ENCODE peak calls at places on chromosomes 12 and 14, in ten cellular contexts. T is testis, Q is Panc1, E is endothelial cell, U is MCF 10A, H is left lung, Z is lung, X is A549, Y is AG10803, A is breast epithelium. P is an unnamed sample.

GRCh38 chr12:32765906-32766305 is 10.2 kb upstream of the YARS2 start:
- DNase-seq in A (no peak), U (peak), X (no peak), Q (no peak), E (no peak), Z (no peak), T (no peak), H (no peak), Y (no peak), P (no peak)

GRCh38 chr12:51488281-51488680 is 63.6 kb downstream of the SLC4A8 start:
- DNase-seq in A (no peak), Z (no peak), E (no peak), X (no peak), H (no peak), U (no peak), Y (no peak), T (no peak), Q (no peak), P (no peak)

GRCh38 chr14:28704153-28704552 is 62.4 kb upstream of the FOXG1 start:
- DNase-seq in H (no peak), T (no peak), Q (no peak), Z (no peak), E (no peak), X (no peak), U (peak), Y (no peak), A (no peak), P (no peak)

GRCh38 chr14:83923836-83924235 is 1606.1 kb upstream of the FLRT2 start:
- DNase-seq in Z (no peak), T (no peak), Q (no peak), X (no peak), E (no peak), H (no peak), A (no peak), Y (no peak), U (no peak), P (no peak)

GRCh38 chr14:60590907-60591510 is 58.3 kb downstream of the SIX1 start:
- DNase-seq in T (no peak), E (no peak), X (no peak), H (no peak), Y (peak), U (no peak), Z (no peak), A (no peak), Q (no peak), P (no peak)

GRCh38 chr14:81382517-81383225 is 17.5 kb downstream of the STON2 start:
- DNase-seq in Q (no peak), Y (no peak), Z (no peak), T (no peak), H (no peak), U (no peak), E (no peak), X (no peak), A (no peak), P (no peak)

GRCh38 chr14:99773496-99774203 is 19.6 kb upstream of the EML1 start:
- DNase-seq in X (no peak), Z (no peak), H (no peak), Y (no peak), U (no peak), Q (no peak), T (no peak), A (no peak), E (no peak), P (no peak)

GRCh38 chr12:71589478-71589881 is 74.2 kb downstream of the ZFC3H1 start:
- DNase-seq in A (no peak), U (no peak), Q (no peak), H (no peak), X (no peak), Y (no peak), T (no peak), Z (no peak), E (no peak), P (no peak)

GRCh38 chr14:69204753-69205152 is 13.5 kb downstream of the EXD2 start:
- DNase-seq in A (no peak), H (no peak), U (no peak), E (no peak), Q (no peak), Z (no peak), Y (no peak), T (no peak), X (peak), P (no peak)

GRCh38 chr12:76275511-76276093 is 72.6 kb downstream of the BBS10 start:
- DNase-seq in T (no peak), X (no peak), U (no peak), H (no peak), Z (no peak), E (no peak), Y (no peak), Q (no peak), A (no peak), P (no peak)

GRCh38 chr12:10553148-10553547 is 47.5 kb downstream of the EIF2S3B start:
- DNase-seq in A (no peak), X (no peak), T (no peak), H (no peak), Y (no peak), Z (no peak), Q (no peak), E (no peak), U (no peak), P (no peak)

GRCh38 chr14:105317546-105317945 is 3.0 kb downstream of the PACS2 start:
- DNase-seq in H (peak), U (no peak), A (no peak), Z (no peak), Y (peak), E (no peak), X (no peak), T (no peak), Q (no peak), P (no peak)

DNA sequence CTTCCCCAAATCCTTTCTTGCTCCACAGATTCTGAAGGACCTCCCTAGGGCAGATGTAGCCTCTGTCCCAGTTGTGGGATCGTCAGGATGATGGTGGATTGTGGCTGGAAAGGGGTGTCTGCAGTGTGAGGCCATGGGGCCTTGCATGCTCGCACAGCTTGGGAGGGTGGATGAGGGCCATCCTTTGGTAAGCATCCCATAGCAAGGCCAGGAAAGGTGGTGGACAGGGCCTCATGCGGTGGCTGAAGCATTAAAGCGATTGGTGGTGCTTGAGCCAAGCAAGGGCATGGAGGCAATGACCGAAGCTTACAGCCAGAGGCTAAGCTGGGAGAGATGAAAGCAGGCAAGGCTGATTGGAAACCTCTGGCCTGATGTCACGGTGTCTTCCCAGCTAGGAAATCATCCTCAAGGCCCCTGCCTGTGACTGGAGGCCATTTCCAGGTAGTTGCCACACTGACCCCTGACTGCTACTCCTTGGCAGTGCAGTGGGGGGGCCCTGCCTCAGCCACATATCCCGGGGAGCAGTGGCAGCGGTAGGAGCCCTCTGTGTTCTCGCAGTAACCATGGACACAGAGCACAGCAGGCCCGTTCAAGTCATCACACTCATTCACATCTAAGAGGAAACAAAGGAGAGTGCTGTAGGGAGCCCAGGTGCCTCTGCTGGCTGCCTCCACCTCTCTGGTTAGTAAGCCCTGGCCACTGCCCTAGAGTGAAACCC is 7.0 kb downstream of the ISCA2 start:
- DNase-seq in H (no peak), Y (no peak), T (no peak), Q (no peak), E (peak), U (no peak), X (no peak), Z (no peak), A (no peak), P (no peak)
- TF ChIP-seq CTCF in H (no peak), Y (no peak), T (no peak), Q (no peak), E (no peak), U (no peak), X (no peak), Z (no peak), A (no peak), P (no peak)

GRCh38 chr14:92122761-92123160 is 992 bp downstream of the CPSF2 start:
- DNase-seq in H (no peak), Q (no peak), Z (no peak), A (no peak), T (no peak), E (no peak), Y (no peak), U (peak), X (no peak), P (no peak)

GRCh38 chr14:92121207-92121669 is 268 bp downstream of the NDUFB1 start:
- DNase-seq in Z (peak), A (no peak), Y (peak), H (peak), X (peak), E (peak), T (peak), Q (no peak), U (no peak), P (peak)

GRCh38 chr14:92122351-92122677 is 545 bp downstream of the CPSF2 start:
- DNase-seq in Z (no peak), X (peak), Q (no peak), T (no peak), Y (peak), A (no peak), E (no peak), U (peak), H (peak), P (no peak)

DNA sequence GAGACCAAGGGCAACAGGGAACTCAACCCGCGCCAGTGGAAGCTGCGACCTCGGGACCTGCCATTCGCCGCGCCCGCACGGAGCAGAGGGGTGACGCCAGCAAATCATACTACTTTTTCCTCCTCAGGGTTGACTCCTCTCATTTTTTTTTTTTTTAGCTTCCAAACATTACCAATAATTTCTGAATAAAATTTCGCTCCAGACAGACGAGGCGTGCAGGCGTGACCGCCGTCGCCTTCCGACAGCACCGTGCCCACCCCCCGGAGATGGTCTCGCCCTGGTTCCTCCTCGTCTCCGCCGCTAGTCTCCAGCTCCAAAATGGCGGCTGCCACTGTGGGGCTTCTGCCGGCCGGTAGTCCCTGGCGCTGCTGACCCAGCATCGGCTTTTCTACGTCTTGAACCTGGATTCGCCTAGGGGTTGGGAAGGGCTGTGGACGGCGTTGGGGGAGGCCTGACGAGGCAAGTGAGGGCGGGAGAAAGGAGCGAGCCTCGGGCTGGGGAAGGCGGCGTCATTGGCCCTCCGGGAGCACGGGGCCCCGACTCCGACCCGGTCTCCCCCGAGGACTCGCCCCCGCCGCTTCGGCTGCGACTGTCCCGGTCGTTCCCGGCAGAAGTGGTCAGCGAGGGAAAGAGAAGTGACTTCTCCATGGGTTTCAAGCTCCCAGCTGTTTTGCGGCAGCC is at the start of the genes CPSF2 and NDUFB1:
- DNase-seq in U (peak), T (peak), Q (peak), Y (peak), H (peak), A (peak), Z (peak), E (peak), X (peak), P (peak)
- TF ChIP-seq CTCF in U (no peak), T (no peak), Q (no peak), Y (no peak), H (no peak), A (peak), Z (no peak), E (no peak), X (no peak), P (no peak)

DNA sequence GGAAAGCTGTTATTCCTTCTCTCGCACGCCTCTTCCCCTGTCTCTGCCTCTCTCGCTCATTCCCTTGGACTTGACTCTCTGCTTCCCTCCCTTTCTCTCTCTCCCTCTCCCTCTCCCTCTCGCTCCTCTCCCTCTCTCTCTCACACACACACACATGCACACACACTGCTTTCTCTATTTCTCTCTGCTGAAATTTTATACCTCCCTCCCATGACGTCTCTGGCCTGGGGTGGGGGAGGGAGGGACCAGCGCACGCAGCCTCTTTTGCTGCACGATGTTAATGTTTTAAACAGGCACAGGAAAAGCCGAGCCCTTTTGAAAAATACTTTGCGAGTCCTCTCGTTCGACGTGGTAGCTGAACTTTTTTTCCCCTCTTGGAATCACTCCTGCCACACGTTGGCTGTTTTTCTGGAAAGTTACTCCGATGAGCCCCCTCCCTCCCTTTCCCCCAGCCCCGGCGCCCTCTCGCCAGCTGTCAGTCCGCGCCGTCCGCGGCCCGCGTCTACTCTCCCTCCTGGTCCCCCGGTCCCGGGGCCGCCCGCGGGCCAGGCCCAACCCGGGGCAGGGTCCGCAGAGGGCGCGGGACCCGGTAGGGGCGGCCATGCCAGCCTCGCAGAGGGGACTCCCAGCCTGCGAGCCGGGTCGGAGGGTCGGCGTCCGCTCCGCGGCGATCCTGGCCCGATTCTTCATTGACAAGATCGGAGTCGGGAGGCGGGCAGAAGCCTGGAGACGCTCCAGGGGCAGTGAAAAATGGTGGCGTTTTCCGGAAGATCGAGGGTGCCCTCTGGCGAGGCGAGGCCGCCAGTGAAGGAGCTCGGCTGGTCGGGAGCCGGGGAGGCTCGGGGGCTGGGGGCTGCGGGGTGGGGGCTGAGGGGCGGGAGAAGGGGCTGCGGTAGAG is at the start of gene TGFB3:
- DNase-seq in Q (no peak), T (peak), Y (peak), E (peak), H (peak), A (peak), Z (peak), U (peak), X (peak), P (peak)
- TF ChIP-seq CTCF in Q (peak), T (peak), Y (peak), E (peak), H (peak), A (peak), Z (peak), U (peak), X (peak), P (peak)

GRCh38 chr12:29402437-29402836 is 21.5 kb upstream of the ERGIC2 start:
- DNase-seq in Z (no peak), E (no peak), A (no peak), Q (no peak), Y (no peak), X (no peak), H (no peak), T (no peak), U (no peak), P (no peak)
- TF ChIP-seq CTCF in Z (no peak), E (no peak), A (no peak), Q (no peak), Y (no peak), X (no peak), H (no peak), T (no peak), U (no peak), P (no peak)

DNA sequence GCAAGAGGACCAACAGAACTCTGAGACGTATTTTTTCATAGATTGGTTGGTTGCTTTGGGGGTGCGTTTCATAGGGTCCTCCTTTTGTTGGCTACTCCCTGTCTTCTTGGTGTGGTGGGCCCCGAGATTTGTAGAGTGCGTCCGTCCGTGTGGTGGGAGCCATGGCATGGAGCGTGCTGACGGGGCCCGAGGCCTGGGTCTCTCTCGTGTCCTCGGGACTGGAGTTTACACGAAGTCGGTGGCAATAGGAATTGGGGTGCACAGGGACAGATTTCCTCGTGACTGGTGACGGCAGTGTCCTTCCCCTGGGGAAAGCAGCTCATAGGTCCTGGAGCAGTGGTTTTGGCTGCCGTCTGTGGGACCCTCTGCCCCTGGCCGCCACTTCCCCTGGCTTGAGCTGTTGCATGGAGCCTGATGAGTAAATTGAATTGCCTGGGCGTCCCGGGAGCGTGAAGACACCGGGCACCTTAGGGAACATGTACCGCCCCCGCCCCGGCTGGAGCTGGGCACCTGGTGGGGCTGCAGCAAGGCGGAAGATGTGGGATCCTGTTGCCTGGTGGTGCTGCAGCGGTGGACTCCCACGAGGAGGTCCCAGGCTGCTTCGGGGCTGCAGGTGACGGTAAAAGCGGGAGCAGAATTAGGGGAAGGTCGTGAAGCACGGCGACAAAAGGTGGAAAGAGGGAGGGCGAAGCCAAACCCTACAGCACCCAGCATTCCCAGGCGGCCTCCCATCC is 153.7 kb upstream of the ALG10B start:
- DNase-seq in H (no peak), A (peak), T (no peak), E (no peak), X (no peak), Y (no peak), U (no peak), Z (no peak), Q (no peak), P (no peak)
- TF ChIP-seq CTCF in H (no peak), A (no peak), T (no peak), E (no peak), X (no peak), Y (no peak), U (no peak), Z (no peak), Q (no peak), P (no peak)

DNA sequence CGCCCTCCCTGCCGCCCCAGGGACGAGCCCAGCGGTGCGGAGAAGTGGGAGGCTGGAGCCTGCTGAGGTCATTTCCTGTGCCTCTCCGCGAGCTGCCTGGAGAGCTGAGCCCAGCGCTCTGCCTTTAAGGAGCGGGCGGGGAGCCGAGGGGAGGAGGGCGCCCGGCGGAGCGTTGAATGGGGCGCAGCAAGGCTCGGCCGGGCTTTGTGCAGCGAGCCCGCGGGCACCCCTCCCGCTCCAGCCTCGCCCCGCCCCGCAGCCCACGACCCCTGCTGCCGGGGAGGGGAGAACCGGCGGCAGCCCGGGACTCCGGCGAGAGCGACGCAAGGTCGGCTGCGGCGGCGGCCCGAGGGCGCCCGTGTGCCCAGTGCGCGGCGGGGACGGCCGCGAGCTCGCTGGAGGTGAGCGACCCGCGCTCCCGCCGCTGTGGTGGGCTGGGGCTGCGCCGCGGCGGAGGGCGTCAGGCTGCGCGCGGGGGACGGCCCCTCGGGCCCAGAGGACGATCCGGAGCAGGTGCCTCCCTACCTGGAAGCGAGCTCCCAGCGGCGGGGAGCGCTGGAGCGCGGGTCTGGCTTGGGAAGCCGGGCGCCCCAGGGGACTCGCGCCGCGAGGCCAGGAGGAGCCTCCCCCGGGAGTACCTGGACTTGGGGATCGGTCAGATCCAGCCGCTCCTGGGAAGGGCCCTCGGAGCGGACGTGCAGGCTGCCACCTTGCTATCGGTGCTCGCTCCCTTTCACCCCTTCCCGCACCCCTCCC is at the start of gene PLEKHH1:
- DNase-seq in H (peak), A (peak), U (peak), X (peak), Q (no peak), E (peak), Z (peak), T (peak), Y (peak), P (peak)
- TF ChIP-seq CTCF in H (no peak), A (no peak), U (no peak), X (no peak), Q (peak), E (no peak), Z (no peak), T (no peak), Y (no peak), P (no peak)

P was measured in mesothelial cell of epicardium.